ENCODE peak calls at places on chromosomes 7 and 10, in six cellular contexts. W, D, C, M, V and A are unnamed samples.

GRCh38 chr10:68992721-68993440 is 4.3 kb downstream of the KIFBP start:
- DNase-seq in W (no peak), D (peak), C (peak), M (peak), V (no peak), A (no peak)

GRCh38 chr10:108970016-108970415 is 953.3 kb downstream of the XPNPEP1 start:
- DNase-seq in W (no peak), D (no peak), C (peak), M (no peak), V (no peak), A (no peak)

GRCh38 chr10:131725736-131726459 is 174.9 kb upstream of the PPP2R2D start:
- DNase-seq in W (no peak), D (no peak), C (no peak), M (no peak), V (no peak), A (no peak)

GRCh38 chr7:28685660-28686417 is 272.3 kb downstream of the TRIL start:
- DNase-seq in W (peak), D (peak), C (peak), M (peak), V (peak), A (peak)

GRCh38 chr7:50614721-50615518 is 49.7 kb upstream of the DDC start:
- DNase-seq in W (no peak), D (no peak), C (peak), M (no peak), V (no peak), A (no peak)

GRCh38 chr10:7045891-7046599 is 364.8 kb downstream of the SFMBT2 start:
- DNase-seq in W (no peak), D (no peak), C (no peak), M (no peak), V (no peak), A (no peak)

GRCh38 chr10:97134202-97134601 is 51.6 kb downstream of the SLIT1 start:
- DNase-seq in W (no peak), D (no peak), C (no peak), M (no peak), V (no peak), A (no peak)

GRCh38 chr10:104300736-104301292 is 31.8 kb downstream of the GSTO2 start:
- DNase-seq in W (peak), D (peak), C (peak), M (peak), V (peak), A (peak)

GRCh38 chr7:47730135-47730534 is 148.2 kb upstream of the TNS3 start:
- DNase-seq in W (no peak), D (no peak), C (peak), M (no peak), V (peak), A (no peak)

GRCh38 chr10:116470768-116471415 is 43.2 kb downstream of the PNLIPRP3 start:
- DNase-seq in W (no peak), D (no peak), C (no peak), M (no peak), V (peak), A (no peak)

GRCh38 chr10:94490789-94491039 is 54.9 kb upstream of the HELLS start:
- DNase-seq in W (no peak), D (no peak), C (peak), M (no peak), V (no peak), A (no peak)

GRCh38 chr7:27920281-27920946 is 180.5 kb downstream of the TAX1BP1 start:
- DNase-seq in W (no peak), D (no peak), C (no peak), M (no peak), V (no peak), A (no peak)

GRCh38 chr10:52351911-52352310 is 37.8 kb downstream of the DKK1 start:
- DNase-seq in W (no peak), D (no peak), C (peak), M (peak), V (peak), A (no peak)

GRCh38 chr10:110392860-110393732 is 88.4 kb upstream of the SMNDC1 start:
- DNase-seq in W (no peak), D (no peak), C (peak), M (no peak), V (no peak), A (no peak)

GRCh38 chr10:130196511-130197487 is 60.6 kb downstream of the GLRX3 start:
- DNase-seq in W (no peak), D (no peak), C (no peak), M (no peak), V (no peak), A (no peak)

GRCh38 chr7:106111671-106112117 is 418 bp downstream of the SYPL1 start:
- DNase-seq in W (no peak), D (peak), C (peak), M (peak), V (peak), A (peak)

GRCh38 chr10:119516381-119517234 is 25.9 kb downstream of the RGS10 start:
- DNase-seq in W (no peak), D (no peak), C (no peak), M (no peak), V (no peak), A (peak)

GRCh38 chr10:51030480-51030879 is 43.8 kb upstream of the PRKG1 start:
- DNase-seq in W (no peak), D (no peak), C (peak), M (no peak), V (no peak), A (no peak)

GRCh38 chr7:126806614-126807013 is 446.1 kb downstream of the GRM8 start:
- DNase-seq in W (no peak), D (no peak), C (no peak), M (no peak), V (no peak), A (no peak)

GRCh38 chr7:127741764-127742375 is 89.9 kb downstream of the SND1 start:
- DNase-seq in W (no peak), D (no peak), C (peak), M (no peak), V (no peak), A (no peak)

GRCh38 chr10:104123397-104123796 is 1.4 kb downstream of the SFR1 start:
- DNase-seq in W (no peak), D (no peak), C (peak), M (peak), V (no peak), A (no peak)

GRCh38 chr7:78299088-78299487 is 500.5 kb downstream of the PHTF2 start:
- DNase-seq in W (no peak), D (no peak), C (no peak), M (peak), V (no peak), A (no peak)

GRCh38 chr10:29033311-29033940 is 255.4 kb upstream of the LYZL1 start:
- DNase-seq in W (no peak), D (no peak), C (no peak), M (no peak), V (no peak), A (no peak)

GRCh38 chr10:101826852-101827434 is 8.7 kb upstream of the OGA start:
- DNase-seq in W (no peak), D (no peak), C (no peak), M (no peak), V (no peak), A (no peak)